ENCODE peak calls at places on chromosomes 3 and 15, in eight cellular contexts. R is cardiac muscle cell, W is HCT116, K is spleen, H is aorta, G is SJSA1, D is stomach, O is K562. C is an unnamed sample. For H3K4me1, the result is how much of the 10 kb centered on the place peaks cover.

GRCh38 chr3:187955076-187955952 is 198.6 kb upstream of the LPP start:
- DNase-seq in W (no peak), G (peak), K (no peak), H (peak), D (no peak), R (no peak), O (no peak), C (no peak)

GRCh38 chr3:105752791-105753415 is 115.9 kb downstream of the CBLB start:
- DNase-seq in H (no peak), G (no peak), R (no peak), D (no peak), W (no peak), O (no peak), K (no peak), C (no peak)

GRCh38 chr3:123769360-123769743 is 114.8 kb downstream of the MYLK start:
- DNase-seq in H (no peak), D (no peak), K (no peak), W (no peak), G (no peak), R (no peak), O (no peak), C (no peak)

GRCh38 chr3:177236704-177237103 is 39.4 kb upstream of the TBL1XR1 start:
- DNase-seq in G (no peak), K (no peak), W (no peak), R (no peak), D (no peak), H (no peak), O (no peak), C (no peak)

GRCh38 chr3:187208159-187208558 is 10.9 kb downstream of the RTP1 start:
- DNase-seq in G (peak), O (no peak), H (no peak), W (no peak), D (no peak), R (no peak), K (no peak), C (no peak)

GRCh38 chr3:141266797-141267555 is 35.4 kb downstream of the PXYLP1 start:
- DNase-seq in H (no peak), K (no peak), R (no peak), G (no peak), W (no peak), D (no peak), O (no peak), C (no peak)

GRCh38 chr3:172096881-172097420 is 57.6 kb downstream of the FNDC3B start:
- DNase-seq in H (no peak), D (peak), W (no peak), R (peak), G (peak), O (peak), K (no peak), C (no peak)

GRCh38 chr3:47884603-47885002 is 81.7 kb downstream of the DHX30 start:
- DNase-seq in G (no peak), R (no peak), D (no peak), K (no peak), H (no peak), W (no peak), O (no peak), C (no peak)

GRCh38 chr15:44250566-44250965 is 38.0 kb upstream of the GOLM2 start:
- DNase-seq in K (no peak), R (no peak), G (no peak), D (no peak), W (no peak), O (no peak), H (no peak), C (no peak)

GRCh38 chr3:196619213-196619612 is 20.3 kb upstream of the NRROS start:
- DNase-seq in H (no peak), K (no peak), R (peak), G (no peak), W (no peak), O (no peak), D (no peak), C (no peak)

GRCh38 chr3:53513556-53514190 is 19.3 kb downstream of the CACNA1D start:
- DNase-seq in K (no peak), H (no peak), W (peak), R (no peak), D (no peak), G (no peak), O (no peak), C (no peak)

GRCh38 chr15:43104426-43104825 is 1.4 kb downstream of the UBR1 start:
- DNase-seq in O (peak), W (peak), G (no peak), D (no peak), K (no peak), H (no peak), R (no peak), C (no peak)

GRCh38 chr3:101999177-101999778 is 150.0 kb downstream of the NFKBIZ start:
- DNase-seq in R (no peak), D (no peak), G (no peak), O (no peak), H (no peak), K (no peak), W (no peak), C (no peak)

GRCh38 chr15:26866298-26867198 is at the start of gene GABRA5:
- DNase-seq in O (no peak), H (no peak), K (no peak), R (peak), D (no peak), W (no peak), G (no peak), C (peak)

GRCh38 chr3:185857208-185857607 is 32.4 kb upstream of the IGF2BP2 start:
- DNase-seq in H (no peak), W (no peak), G (no peak), K (no peak), R (no peak), D (no peak), O (no peak), C (no peak)

GRCh38 chr3:99602183-99602582 is 36.2 kb upstream of the COL8A1 start:
- DNase-seq in H (no peak), O (no peak), D (no peak), K (no peak), R (no peak), G (no peak), W (no peak), C (no peak)

GRCh38 chr3:187648177-187648576 is 22.0 kb downstream of the SST start:
- DNase-seq in D (no peak), G (no peak), W (no peak), H (no peak), O (no peak), K (no peak), R (no peak), C (no peak)

GRCh38 chr3:155651489-155652223 is 93.2 kb downstream of the PLCH1 start:
- DNase-seq in K (no peak), H (no peak), D (no peak), O (no peak), W (no peak), G (no peak), R (no peak), C (no peak)

GRCh38 chr3:47542614-47543173 is 29.2 kb upstream of the ELP6 start:
- DNase-seq in O (peak), W (no peak), K (no peak), D (no peak), R (no peak), H (peak), G (no peak), C (no peak)

GRCh38 chr3:196537319-196537984 is 22.3 kb upstream of the SMCO1 start:
- DNase-seq in O (peak), W (no peak), D (peak), R (peak), K (no peak), H (no peak), G (no peak), C (no peak)

GRCh38 chr15:45434168-45434567 is 55.8 kb upstream of the GATM start:
- DNase-seq in W (no peak), G (no peak), O (no peak), K (no peak), H (no peak), D (no peak), R (no peak), C (no peak)

GRCh38 chr3:126934149-126934548 is 48.8 kb upstream of the PLXNA1 start:
- DNase-seq in K (peak), D (no peak), W (no peak), R (peak), G (no peak), H (no peak), O (no peak), C (no peak)

GRCh38 chr3:112647122-112647521 is 6.2 kb upstream of the CCDC80 start:
- DNase-seq in D (no peak), R (peak), G (peak), H (no peak), K (no peak), O (no peak), W (no peak), C (no peak)

GRCh38 chr3:141085331-141086047 is 34.3 kb downstream of the SPSB4 start:
- DNase-seq in H (no peak), G (no peak), K (peak), D (no peak), O (no peak), W (no peak), R (no peak), C (no peak)

DNA sequence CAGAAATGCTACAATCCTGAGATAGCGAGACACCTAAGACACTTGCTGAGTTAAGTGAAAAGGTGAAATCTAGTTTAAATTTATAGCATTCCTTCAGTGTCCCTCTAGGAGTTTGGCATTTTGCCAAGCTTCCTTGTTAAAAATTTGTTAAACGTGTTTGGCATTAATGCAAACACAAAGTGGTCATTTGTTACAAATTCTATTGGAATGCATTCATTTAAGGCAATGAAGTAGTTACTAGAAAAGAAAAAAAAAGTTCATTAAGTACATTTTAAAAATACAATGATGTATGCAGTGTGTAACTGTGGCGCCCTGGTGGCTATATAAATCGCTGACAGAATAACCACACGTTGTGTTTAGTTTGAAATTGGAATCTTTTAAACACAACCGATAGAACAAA is 31.3 kb upstream of the WNT5A start:
- DNase-seq in W (no peak), K (no peak), D (no peak), R (no peak), G (peak), O (no peak), H (no peak), C (no peak)
- H3K4me3 ChIP-seq in W (no peak), K (no peak), D (no peak), R (no peak), G (no peak), O (no peak), H (no peak), C (no peak)

GRCh38 chr3:157074490-157074889 is 85.5 kb downstream of the CCNL1 start:
- DNase-seq in W (no peak), O (no peak), G (no peak), K (no peak), H (no peak), D (no peak), R (no peak), C (no peak)
- H3K27ac ChIP-seq in W (no peak), O (no peak), G (no peak), K (no peak), H (no peak), D (no peak), R (no peak), C (no peak)

GRCh38 chr15:60396964-60397771 is 618 bp downstream of the ANXA2 start:
- DNase-seq in O (peak), H (peak), D (peak), R (peak), K (peak), W (no peak), G (peak), C (no peak)
- H3K4me1 ChIP-seq in O (under half), H (under half), D (under half), R (under half), K (half or more), W (half or more), G (half or more), C (under half)

DNA sequence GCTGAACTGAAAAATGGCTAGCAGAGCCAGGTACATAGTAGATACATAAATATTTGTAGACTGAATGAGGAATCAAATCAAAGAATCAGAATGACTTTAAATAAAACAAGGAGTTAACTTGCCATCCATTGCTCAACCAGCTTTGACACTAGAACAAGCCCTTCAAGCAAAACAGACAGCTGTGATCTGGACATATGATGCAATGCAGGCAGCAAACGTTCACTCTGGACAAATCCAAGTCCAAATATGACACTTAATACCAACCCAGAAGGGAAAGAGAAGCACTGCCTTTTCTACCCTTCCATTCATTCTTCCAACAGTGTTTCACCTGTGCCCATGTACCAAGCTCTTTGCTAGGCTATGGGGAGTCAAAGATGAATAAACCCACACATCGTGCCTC is 4.5 kb downstream of the THRB start:
- DNase-seq in K (no peak), O (no peak), D (no peak), R (no peak), G (no peak), H (no peak), W (no peak), C (no peak)
- H3K4me3 ChIP-seq in K (no peak), O (no peak), D (no peak), R (no peak), G (no peak), H (no peak), W (no peak), C (no peak)

DNA sequence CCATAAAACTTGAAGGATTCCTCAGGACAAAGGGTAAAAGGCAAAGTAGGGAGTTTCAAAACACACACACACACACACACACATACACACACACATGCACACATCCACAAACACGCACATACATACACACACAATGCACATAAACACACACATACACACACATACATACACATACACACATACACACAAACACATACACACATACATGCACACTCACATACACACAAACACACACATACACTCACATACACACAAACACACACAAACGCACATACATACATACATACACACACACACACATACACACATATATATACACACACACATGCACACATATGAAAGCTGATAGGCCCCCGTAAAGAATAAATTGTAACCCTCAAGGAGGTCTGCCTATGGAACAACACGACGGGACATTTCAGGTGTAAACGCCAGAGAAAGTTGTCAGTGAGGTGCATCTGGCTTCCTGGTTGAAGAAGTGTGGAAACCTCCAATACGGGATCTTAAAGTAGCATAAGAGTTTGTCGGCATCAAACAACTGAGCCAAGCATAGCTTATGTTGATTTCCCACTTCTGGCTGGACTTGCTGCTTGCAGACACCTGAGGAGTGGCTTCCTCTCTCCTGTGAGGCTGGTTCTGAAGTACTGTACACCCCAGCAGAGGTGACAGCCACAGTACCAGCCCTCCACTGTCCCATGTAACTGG is 5.8 kb downstream of the RFTN1 start:
- DNase-seq in W (no peak), R (no peak), K (no peak), O (no peak), G (no peak), H (no peak), D (no peak), C (no peak)
- H3K27ac ChIP-seq in W (no peak), R (no peak), K (peak), O (no peak), G (no peak), H (no peak), D (no peak), C (no peak)

DNA sequence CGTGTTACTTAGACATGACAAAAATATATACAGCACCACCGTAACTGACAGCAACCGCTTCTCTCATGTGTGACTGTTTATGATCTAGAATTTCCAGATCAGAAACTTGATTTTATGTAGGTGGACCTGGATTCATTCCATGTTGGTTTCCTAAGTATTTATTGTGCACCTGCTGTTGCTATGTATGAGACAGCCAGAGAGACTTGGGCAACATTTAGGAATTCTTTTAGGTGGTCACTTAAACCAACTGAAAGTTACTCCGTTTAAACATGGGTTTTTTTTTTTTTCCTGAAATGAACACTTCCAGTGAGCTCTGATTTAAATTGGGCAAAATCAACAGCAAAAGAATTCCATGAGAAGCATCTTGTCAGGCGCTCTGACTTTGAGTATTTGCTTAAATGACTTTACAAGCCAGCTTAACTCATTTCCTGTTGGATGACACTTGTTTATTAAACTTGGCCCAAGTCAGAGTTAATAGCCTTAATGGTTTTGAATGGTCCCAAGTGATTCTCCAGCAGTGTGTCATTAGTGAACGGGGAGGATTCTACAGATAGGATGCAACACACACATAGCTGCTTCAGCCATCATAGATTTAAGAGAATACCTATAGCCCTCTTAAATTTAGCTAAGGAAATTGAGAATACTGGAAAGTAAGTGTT is 31.8 kb downstream of the MITF start:
- DNase-seq in O (no peak), H (no peak), W (no peak), K (no peak), R (no peak), G (peak), D (no peak), C (no peak)
- H3K4me1 ChIP-seq in O (under half), H (under half), W (under half), K (under half), R (under half), G (under half), D (under half), C (under half)

GRCh38 chr3:30805695-30806094 is 88.8 kb downstream of the GADL1 start:
- DNase-seq in K (no peak), W (no peak), O (no peak), R (no peak), D (no peak), G (no peak), H (no peak), C (no peak)

GRCh38 chr3:30813734-30814133 is 80.7 kb downstream of the GADL1 start:
- DNase-seq in K (no peak), W (no peak), O (no peak), D (no peak), R (no peak), G (no peak), H (no peak), C (no peak)

GRCh38 chr3:30810617-30811016 is 83.8 kb downstream of the GADL1 start:
- DNase-seq in D (no peak), R (no peak), O (no peak), G (no peak), K (no peak), H (peak), W (no peak), C (no peak)

GRCh38 chr3:30811174-30811795 is 83.2 kb downstream of the GADL1 start:
- DNase-seq in W (no peak), H (no peak), D (no peak), G (no peak), R (no peak), K (no peak), O (no peak), C (no peak)
- H3K4me3 ChIP-seq in W (no peak), H (peak), D (no peak), G (no peak), R (no peak), K (no peak), O (no peak), C (no peak)